ENCODE peak calls at places on chromosome 16, in seven cellular contexts. One of them, this sample, is unnamed.

GRCh38 chr16:24539850-24540484 is 601 bp downstream of the RBBP6 start:
- DNase-seq in NCI-H1436 treated with DMSO at 0.1 percent for 48 hours: no peak
- DNase-seq in CD4-positive, alpha-beta memory T cell: no peak
- DNase-seq in HT1080: peak; percentile 16
- DNase-seq in CD4-positive, alpha-beta T cell: no peak
- DNase-seq in OCI-M1: peak; percentile 59
- DNase-seq in naive B cell: peak; percentile 7
- DNase-seq in this sample: peak; percentile 24

GRCh38 chr16:77788196-77789084 is at the start of gene VAT1L:
- DNase-seq in NCI-H1436 treated with DMSO at 0.1 percent for 48 hours: no peak
- DNase-seq in CD4-positive, alpha-beta memory T cell: no peak
- DNase-seq in OCI-M1: no peak
- DNase-seq in HT1080: peak; percentile 46
- DNase-seq in CD4-positive, alpha-beta T cell: no peak
- DNase-seq in naive B cell: no peak
- DNase-seq in this sample: peak; percentile 47

GRCh38 chr16:88593489-88593888 is 23.3 kb downstream of the ZC3H18 start:
- DNase-seq in CD4-positive, alpha-beta T cell: no peak
- DNase-seq in HT1080: no peak
- DNase-seq in CD4-positive, alpha-beta memory T cell: no peak
- DNase-seq in NCI-H1436 treated with DMSO at 0.1 percent for 48 hours: no peak
- DNase-seq in naive B cell: no peak
- DNase-seq in OCI-M1: no peak
- DNase-seq in this sample: no peak

GRCh38 chr16:25747160-25747758 is 55.5 kb downstream of the HS3ST4 start:
- DNase-seq in CD4-positive, alpha-beta memory T cell: no peak
- DNase-seq in OCI-M1: peak; percentile 39
- DNase-seq in NCI-H1436 treated with DMSO at 0.1 percent for 48 hours: no peak
- DNase-seq in naive B cell: no peak
- DNase-seq in HT1080: no peak
- DNase-seq in CD4-positive, alpha-beta T cell: no peak
- DNase-seq in this sample: peak; percentile 52

GRCh38 chr16:70749006-70749678 is 51.8 kb downstream of the VAC14 start:
- DNase-seq in CD4-positive, alpha-beta T cell: no peak
- DNase-seq in NCI-H1436 treated with DMSO at 0.1 percent for 48 hours: no peak
- DNase-seq in naive B cell: no peak
- DNase-seq in OCI-M1: no peak
- DNase-seq in CD4-positive, alpha-beta memory T cell: no peak
- DNase-seq in HT1080: no peak
- DNase-seq in this sample: no peak

GRCh38 chr16:51900221-51900780 is 646.6 kb downstream of the TOX3 start:
- DNase-seq in HT1080: no peak
- DNase-seq in naive B cell: no peak
- DNase-seq in CD4-positive, alpha-beta T cell: no peak
- DNase-seq in CD4-positive, alpha-beta memory T cell: no peak
- DNase-seq in NCI-H1436 treated with DMSO at 0.1 percent for 48 hours: no peak
- DNase-seq in OCI-M1: no peak
- DNase-seq in this sample: no peak

GRCh38 chr16:720507-720989 is 398 bp upstream of the ANTKMT start:
- DNase-seq in CD4-positive, alpha-beta memory T cell: no peak
- DNase-seq in naive B cell: no peak
- DNase-seq in NCI-H1436 treated with DMSO at 0.1 percent for 48 hours: no peak
- DNase-seq in OCI-M1: peak; percentile 65
- DNase-seq in HT1080: peak; percentile 83
- DNase-seq in CD4-positive, alpha-beta T cell: no peak
- DNase-seq in this sample: peak; percentile 53

GRCh38 chr16:85173981-85174751 is 61.9 kb upstream of the CIBAR2 start:
- DNase-seq in CD4-positive, alpha-beta memory T cell: no peak
- DNase-seq in NCI-H1436 treated with DMSO at 0.1 percent for 48 hours: no peak
- DNase-seq in OCI-M1: no peak
- DNase-seq in CD4-positive, alpha-beta T cell: no peak
- DNase-seq in naive B cell: no peak
- DNase-seq in HT1080: peak; percentile 86
- DNase-seq in this sample: no peak

GRCh38 chr16:27285676-27286196 is 17.2 kb upstream of the NSMCE1 start:
- DNase-seq in HT1080: no peak
- DNase-seq in OCI-M1: peak; percentile 63
- DNase-seq in CD4-positive, alpha-beta memory T cell: no peak
- DNase-seq in naive B cell: no peak
- DNase-seq in CD4-positive, alpha-beta T cell: no peak
- DNase-seq in NCI-H1436 treated with DMSO at 0.1 percent for 48 hours: no peak
- DNase-seq in this sample: no peak

GRCh38 chr16:89041571-89042481 is 51.8 kb upstream of the ACSF3 start:
- DNase-seq in naive B cell: no peak
- DNase-seq in HT1080: no peak
- DNase-seq in CD4-positive, alpha-beta memory T cell: no peak
- DNase-seq in CD4-positive, alpha-beta T cell: no peak
- DNase-seq in NCI-H1436 treated with DMSO at 0.1 percent for 48 hours: no peak
- DNase-seq in OCI-M1: no peak
- DNase-seq in this sample: no peak

This sample was measured in neural crest cell.